ENCODE peak calls at places on chromosomes 5 and 9, in six cellular contexts. One of them, this sample, is unnamed.

GRCh38 chr5:502325-503079 is 21.7 kb downstream of the SLC9A3 start:
- DNase-seq in dorsolateral prefrontal cortex: no peak
- DNase-seq in pancreas: no peak
- DNase-seq in choroid plexus epithelial cell: no peak
- DNase-seq in sigmoid colon: no peak
- DNase-seq in A549: no peak
- DNase-seq in this sample: no peak

GRCh38 chr9:123457586-123457985 is 101.6 kb downstream of the CRB2 start:
- DNase-seq in sigmoid colon: peak
- DNase-seq in pancreas: no peak
- DNase-seq in choroid plexus epithelial cell: no peak
- DNase-seq in dorsolateral prefrontal cortex: no peak
- DNase-seq in A549: no peak
- DNase-seq in this sample: no peak

GRCh38 chr5:91212336-91213092 is 170.6 kb downstream of the ARRDC3 start:
- DNase-seq in sigmoid colon: peak
- DNase-seq in choroid plexus epithelial cell: peak
- DNase-seq in A549: peak
- DNase-seq in pancreas: no peak
- DNase-seq in dorsolateral prefrontal cortex: no peak
- DNase-seq in this sample: no peak

GRCh38 chr5:38099205-38100144 is 158.9 kb upstream of the EGFLAM start:
- DNase-seq in choroid plexus epithelial cell: no peak
- DNase-seq in sigmoid colon: no peak
- DNase-seq in pancreas: no peak
- DNase-seq in A549: no peak
- DNase-seq in dorsolateral prefrontal cortex: no peak
- DNase-seq in this sample: no peak

GRCh38 chr5:80481019-80481893 is 6.6 kb upstream of the FAM151B start:
- DNase-seq in pancreas: no peak
- DNase-seq in sigmoid colon: no peak
- DNase-seq in choroid plexus epithelial cell: peak
- DNase-seq in A549: peak
- DNase-seq in dorsolateral prefrontal cortex: no peak
- DNase-seq in this sample: no peak

GRCh38 chr9:78539904-78540303 is 243.0 kb downstream of the PSAT1 start:
- DNase-seq in choroid plexus epithelial cell: peak
- DNase-seq in pancreas: no peak
- DNase-seq in A549: peak
- DNase-seq in sigmoid colon: no peak
- DNase-seq in dorsolateral prefrontal cortex: no peak
- DNase-seq in this sample: no peak

GRCh38 chr9:35636135-35636876 is 14.4 kb downstream of the SIT1 start:
- DNase-seq in pancreas: no peak
- DNase-seq in choroid plexus epithelial cell: no peak
- DNase-seq in A549: no peak
- DNase-seq in sigmoid colon: peak
- DNase-seq in dorsolateral prefrontal cortex: no peak
- DNase-seq in this sample: no peak

GRCh38 chr5:65483474-65484346 is 2.0 kb upstream of the ADAMTS6 start:
- DNase-seq in A549: peak
- DNase-seq in pancreas: no peak
- DNase-seq in sigmoid colon: no peak
- DNase-seq in dorsolateral prefrontal cortex: no peak
- DNase-seq in choroid plexus epithelial cell: peak
- DNase-seq in this sample: no peak

GRCh38 chr5:135601466-135601865 is 22.7 kb upstream of the CXCL14 start:
- DNase-seq in A549: no peak
- DNase-seq in pancreas: no peak
- DNase-seq in dorsolateral prefrontal cortex: no peak
- DNase-seq in choroid plexus epithelial cell: no peak
- DNase-seq in sigmoid colon: no peak
- DNase-seq in this sample: no peak

GRCh38 chr5:107289030-107289714 is 381.6 kb downstream of the EFNA5 start:
- DNase-seq in choroid plexus epithelial cell: no peak
- DNase-seq in A549: no peak
- DNase-seq in pancreas: no peak
- DNase-seq in sigmoid colon: no peak
- DNase-seq in dorsolateral prefrontal cortex: no peak
- DNase-seq in this sample: no peak

GRCh38 chr9:36461341-36461740 is 61.3 kb upstream of the RNF38 start:
- DNase-seq in sigmoid colon: no peak
- DNase-seq in dorsolateral prefrontal cortex: no peak
- DNase-seq in pancreas: no peak
- DNase-seq in A549: no peak
- DNase-seq in choroid plexus epithelial cell: peak
- DNase-seq in this sample: no peak

GRCh38 chr5:131536211-131536826 is 98.7 kb downstream of the RAPGEF6 start:
- DNase-seq in A549: no peak
- DNase-seq in sigmoid colon: no peak
- DNase-seq in dorsolateral prefrontal cortex: no peak
- DNase-seq in pancreas: no peak
- DNase-seq in choroid plexus epithelial cell: peak
- DNase-seq in this sample: no peak

GRCh38 chr9:70480405-70480980 is 66.0 kb upstream of the KLF9 start:
- DNase-seq in sigmoid colon: peak
- DNase-seq in choroid plexus epithelial cell: peak
- DNase-seq in A549: no peak
- DNase-seq in pancreas: peak
- DNase-seq in dorsolateral prefrontal cortex: peak
- DNase-seq in this sample: no peak
- H3K4me3 ChIP-seq in sigmoid colon: peak
- H3K4me3 ChIP-seq in choroid plexus epithelial cell: no peak
- H3K4me3 ChIP-seq in A549: no peak
- H3K4me3 ChIP-seq in pancreas: no peak
- H3K4me3 ChIP-seq in dorsolateral prefrontal cortex: peak
- H3K4me3 ChIP-seq in this sample: no peak

GRCh38 chr5:164094321-164094720 is 588.9 kb downstream of the MAT2B start:
- DNase-seq in pancreas: no peak
- DNase-seq in A549: no peak
- DNase-seq in sigmoid colon: no peak
- DNase-seq in choroid plexus epithelial cell: no peak
- DNase-seq in dorsolateral prefrontal cortex: no peak
- DNase-seq in this sample: no peak

GRCh38 chr5:164098536-164098935 is 593.1 kb downstream of the MAT2B start:
- DNase-seq in A549: no peak
- DNase-seq in choroid plexus epithelial cell: no peak
- DNase-seq in sigmoid colon: no peak
- DNase-seq in pancreas: no peak
- DNase-seq in dorsolateral prefrontal cortex: no peak
- DNase-seq in this sample: no peak

GRCh38 chr5:164097747-164098146 is 592.3 kb downstream of the MAT2B start:
- DNase-seq in A549: no peak
- DNase-seq in pancreas: no peak
- DNase-seq in dorsolateral prefrontal cortex: no peak
- DNase-seq in choroid plexus epithelial cell: peak
- DNase-seq in sigmoid colon: no peak
- DNase-seq in this sample: no peak

DNA sequence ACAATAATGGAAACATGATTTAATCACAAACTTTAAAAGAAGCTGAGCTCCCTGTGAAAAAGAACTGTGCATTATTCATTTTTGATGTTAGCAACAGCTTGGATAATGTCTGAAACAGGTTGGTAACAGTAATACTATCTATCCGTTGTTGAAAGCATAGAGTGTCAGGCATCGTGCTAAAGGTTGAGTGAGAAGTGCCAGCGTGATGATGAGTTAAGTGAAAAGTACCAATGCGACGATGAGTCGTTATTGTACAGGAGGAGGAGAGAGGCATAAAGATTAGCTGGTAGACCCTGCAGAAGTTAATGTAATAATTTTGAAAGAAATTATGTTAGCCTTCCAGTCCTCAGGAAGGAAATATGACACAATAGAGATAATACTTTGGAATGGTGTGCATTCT is 593.6 kb downstream of the MAT2B start:
- DNase-seq in sigmoid colon: no peak
- DNase-seq in dorsolateral prefrontal cortex: no peak
- DNase-seq in choroid plexus epithelial cell: no peak
- DNase-seq in A549: no peak
- DNase-seq in pancreas: no peak
- DNase-seq in this sample: no peak
- TF ChIP-seq CTCF in sigmoid colon: no peak
- TF ChIP-seq CTCF in dorsolateral prefrontal cortex: no peak
- TF ChIP-seq CTCF in choroid plexus epithelial cell: no peak
- TF ChIP-seq CTCF in A549: no peak
- TF ChIP-seq CTCF in pancreas: no peak
- TF ChIP-seq CTCF in this sample: no peak

GRCh38 chr9:111597852-111598729 is 1.4 kb downstream of the PTGR1 start:
- DNase-seq in A549: peak
- DNase-seq in choroid plexus epithelial cell: peak
- DNase-seq in dorsolateral prefrontal cortex: peak
- DNase-seq in pancreas: peak
- DNase-seq in sigmoid colon: peak
- DNase-seq in this sample: peak

GRCh38 chr9:111598730-111599091 is 736 bp downstream of the PTGR1 start:
- DNase-seq in A549: no peak
- DNase-seq in choroid plexus epithelial cell: peak
- DNase-seq in dorsolateral prefrontal cortex: no peak
- DNase-seq in pancreas: peak
- DNase-seq in sigmoid colon: peak
- DNase-seq in this sample: no peak

GRCh38 chr9:111599092-111599947 is at the start of gene PTGR1:
- DNase-seq in dorsolateral prefrontal cortex: peak
- DNase-seq in A549: peak
- DNase-seq in sigmoid colon: peak
- DNase-seq in choroid plexus epithelial cell: peak
- DNase-seq in pancreas: peak
- DNase-seq in this sample: peak

GRCh38 chr9:111601237-111602018 is 2.0 kb upstream of the PTGR1 start:
- DNase-seq in pancreas: no peak
- DNase-seq in dorsolateral prefrontal cortex: no peak
- DNase-seq in choroid plexus epithelial cell: peak
- DNase-seq in A549: peak
- DNase-seq in sigmoid colon: no peak
- DNase-seq in this sample: no peak

DNA sequence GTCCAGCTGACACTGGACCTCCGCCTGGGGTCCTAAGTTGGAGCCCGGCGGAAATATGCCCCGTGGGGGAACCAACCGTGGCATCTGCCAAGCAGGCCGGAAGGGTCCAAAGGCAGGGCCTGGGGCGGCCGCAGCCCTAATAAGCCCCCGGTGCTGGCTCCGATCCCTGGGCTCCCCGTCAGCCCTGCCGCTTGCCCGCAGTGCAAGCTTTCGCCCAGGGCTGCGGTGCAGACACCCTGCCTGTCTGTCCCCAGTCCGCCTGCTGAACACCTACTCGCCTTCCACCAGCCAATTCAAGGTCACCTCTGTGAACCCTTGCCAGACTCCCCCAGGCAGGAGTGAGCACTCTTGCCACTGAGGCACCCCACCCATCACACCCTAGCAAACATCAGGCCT is 499 bp upstream of the PTGR1 start:
- DNase-seq in sigmoid colon: no peak
- DNase-seq in dorsolateral prefrontal cortex: no peak
- DNase-seq in choroid plexus epithelial cell: no peak
- DNase-seq in pancreas: no peak
- DNase-seq in A549: peak
- DNase-seq in this sample: peak
- H3K4me3 ChIP-seq in sigmoid colon: peak
- H3K4me3 ChIP-seq in dorsolateral prefrontal cortex: peak
- H3K4me3 ChIP-seq in choroid plexus epithelial cell: peak
- H3K4me3 ChIP-seq in pancreas: peak
- H3K4me3 ChIP-seq in A549: peak
- H3K4me3 ChIP-seq in this sample: peak

GRCh38 chr9:90838098-90838497 is 36.5 kb downstream of the SYK start:
- DNase-seq in sigmoid colon: no peak
- DNase-seq in dorsolateral prefrontal cortex: no peak
- DNase-seq in A549: no peak
- DNase-seq in pancreas: no peak
- DNase-seq in choroid plexus epithelial cell: peak
- DNase-seq in this sample: no peak
- TF ChIP-seq CTCF in sigmoid colon: no peak
- TF ChIP-seq CTCF in dorsolateral prefrontal cortex: no peak
- TF ChIP-seq CTCF in A549: no peak
- TF ChIP-seq CTCF in pancreas: no peak
- TF ChIP-seq CTCF in choroid plexus epithelial cell: no peak
- TF ChIP-seq CTCF in this sample: no peak

GRCh38 chr5:173328896-173329369 is 719 bp upstream of the STC2 start:
- DNase-seq in pancreas: peak
- DNase-seq in dorsolateral prefrontal cortex: no peak
- DNase-seq in A549: peak
- DNase-seq in sigmoid colon: no peak
- DNase-seq in choroid plexus epithelial cell: peak
- DNase-seq in this sample: peak

GRCh38 chr5:173327948-173328895 is at the start of gene STC2:
- DNase-seq in A549: peak
- DNase-seq in dorsolateral prefrontal cortex: no peak
- DNase-seq in pancreas: peak
- DNase-seq in choroid plexus epithelial cell: peak
- DNase-seq in sigmoid colon: peak
- DNase-seq in this sample: peak

GRCh38 chr5:173330151-173330855 is 2.1 kb upstream of the STC2 start:
- DNase-seq in pancreas: no peak
- DNase-seq in choroid plexus epithelial cell: no peak
- DNase-seq in dorsolateral prefrontal cortex: no peak
- DNase-seq in sigmoid colon: no peak
- DNase-seq in A549: no peak
- DNase-seq in this sample: no peak

GRCh38 chr5:173330856-173331206 is 2.6 kb upstream of the STC2 start:
- DNase-seq in A549: no peak
- DNase-seq in dorsolateral prefrontal cortex: no peak
- DNase-seq in sigmoid colon: no peak
- DNase-seq in choroid plexus epithelial cell: no peak
- DNase-seq in pancreas: no peak
- DNase-seq in this sample: no peak

DNA sequence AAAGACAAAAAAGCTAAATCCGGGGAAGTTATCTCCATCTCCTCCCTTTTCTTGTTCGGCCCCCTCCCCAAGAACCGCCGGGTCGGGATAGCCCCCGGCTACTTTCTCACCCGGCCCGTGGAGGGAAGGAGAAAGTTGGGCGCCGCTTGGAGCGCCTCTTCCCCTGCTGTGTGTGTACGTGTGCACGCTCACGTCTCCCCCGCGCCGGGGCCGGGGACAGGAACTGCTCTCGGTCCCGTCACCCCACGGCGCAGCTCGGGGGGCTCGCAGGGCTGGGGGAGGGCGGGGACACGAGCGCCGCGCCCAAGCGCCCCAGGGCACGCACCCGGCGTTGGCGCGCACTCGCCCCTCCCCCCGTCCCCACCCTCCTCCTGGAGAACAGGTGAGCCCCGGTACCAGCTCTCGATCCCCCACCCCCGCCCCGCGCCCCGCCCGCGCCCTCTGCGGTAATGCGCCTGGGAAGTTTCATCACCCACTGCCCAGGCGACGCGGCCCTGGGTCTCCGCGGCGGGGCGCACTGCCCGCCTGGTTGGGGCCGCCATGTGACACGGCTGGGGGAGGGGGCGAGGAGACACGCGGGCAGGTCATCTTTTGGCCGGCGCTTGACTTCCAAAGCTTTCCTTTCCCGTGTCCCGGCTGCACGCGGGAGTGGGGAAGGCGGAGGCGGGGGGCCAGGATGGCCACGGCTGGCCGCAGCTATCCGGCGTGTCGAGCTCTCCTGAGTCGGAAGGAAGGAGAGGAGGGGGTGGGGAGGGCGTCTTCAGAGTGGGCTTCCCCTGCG is 1.3 kb upstream of the STC2 start:
- DNase-seq in dorsolateral prefrontal cortex: no peak
- DNase-seq in choroid plexus epithelial cell: no peak
- DNase-seq in pancreas: peak
- DNase-seq in sigmoid colon: no peak
- DNase-seq in A549: peak
- DNase-seq in this sample: peak
- H3K4me3 ChIP-seq in dorsolateral prefrontal cortex: peak
- H3K4me3 ChIP-seq in choroid plexus epithelial cell: peak
- H3K4me3 ChIP-seq in pancreas: peak
- H3K4me3 ChIP-seq in sigmoid colon: peak
- H3K4me3 ChIP-seq in A549: peak
- H3K4me3 ChIP-seq in this sample: peak